ENCODE peak calls at places on chromosomes 1 and 21, in four cellular contexts. Y, S, V and N are unnamed samples.

GRCh38 chr1:222950892-222951291 is 136.1 kb downstream of the DISP1 start:
- DNase-seq in S (peak; percentile 17), V (no peak), Y (no peak), N (peak; percentile 25)

GRCh38 chr1:151542710-151543129 is 2.6 kb downstream of the TUFT1 start:
- DNase-seq in Y (no peak), S (no peak), V (peak; percentile 93), N (peak; percentile 88)

GRCh38 chr1:44408181-44409018 is 3.3 kb downstream of the RNF220 start:
- DNase-seq in S (no peak), V (no peak), Y (no peak), N (no peak)

GRCh38 chr1:221206076-221206475 is 326.8 kb downstream of the HLX start:
- DNase-seq in Y (no peak), S (no peak), V (no peak), N (no peak)

GRCh38 chr1:96464991-96465875 is 256.4 kb upstream of the PTBP2 start:
- DNase-seq in Y (no peak), V (peak; percentile 33), S (no peak), N (no peak)

GRCh38 chr1:50417946-50418599 is 5.2 kb downstream of the DMRTA2 start:
- DNase-seq in Y (no peak), V (no peak), S (no peak), N (no peak)

GRCh38 chr1:234144866-234145265 is 228.4 kb upstream of the COA6 start:
- DNase-seq in S (no peak), V (no peak), Y (no peak), N (no peak)

GRCh38 chr1:212010004-212010403 is 25.4 kb downstream of the INTS7 start:
- DNase-seq in V (no peak), S (no peak), Y (no peak), N (no peak)

GRCh38 chr1:33683913-33684312 is 180.0 kb upstream of the HMGB4 start:
- DNase-seq in Y (peak; percentile 52), V (no peak), S (no peak), N (no peak)

GRCh38 chr21:26572026-26572425 is 1.1 kb downstream of the CYYR1 start:
- DNase-seq in V (no peak), S (peak; percentile 67), Y (no peak), N (no peak)

GRCh38 chr1:70706381-70707173 is 295.5 kb downstream of the CTH start:
- DNase-seq in V (no peak), S (no peak), Y (no peak), N (no peak)

GRCh38 chr1:9573723-9574122 is 15.0 kb upstream of the TMEM201 start:
- DNase-seq in S (no peak), Y (no peak), V (no peak), N (no peak)

GRCh38 chr21:36994501-36995189 is 11.9 kb upstream of the RIPPLY3 start:
- DNase-seq in V (no peak), Y (no peak), S (no peak), N (no peak)

GRCh38 chr1:20558180-20558579 is 5.8 kb downstream of the FAM43B start:
- DNase-seq in Y (no peak), V (no peak), S (no peak), N (no peak)

GRCh38 chr21:45293214-45293725 is 5.6 kb upstream of the POFUT2 start:
- DNase-seq in Y (no peak), S (no peak), V (no peak), N (no peak)

GRCh38 chr1:226987179-226987536 is 47.1 kb downstream of the COQ8A start:
- DNase-seq in V (no peak), S (no peak), Y (no peak), N (no peak)

GRCh38 chr1:12757836-12758235 is 11.8 kb downstream of the CFAP107 start:
- DNase-seq in S (no peak), V (no peak), Y (no peak), N (no peak)

GRCh38 chr1:233281711-233282581 is 13.6 kb downstream of the PCNX2 start:
- DNase-seq in V (no peak), S (no peak), Y (peak; percentile 85), N (no peak)

GRCh38 chr1:221991221-221991620 is 249.3 kb upstream of the DUSP10 start:
- DNase-seq in Y (no peak), V (no peak), S (no peak), N (peak; percentile 69)

GRCh38 chr1:79364896-79365295 is 358.4 kb upstream of the ADGRL4 start:
- DNase-seq in V (no peak), Y (no peak), S (no peak), N (no peak)

GRCh38 chr1:237124856-237125462 is 83.0 kb downstream of the RYR2 start:
- DNase-seq in S (no peak), Y (no peak), V (no peak), N (no peak)

GRCh38 chr1:208103821-208104513 is 140.2 kb downstream of the PLXNA2 start:
- DNase-seq in Y (no peak), V (no peak), S (no peak), N (no peak)

GRCh38 chr21:28516996-28517592 is 475.6 kb downstream of the LTN1 start:
- DNase-seq in Y (no peak), S (peak; percentile 32), V (no peak), N (no peak)

GRCh38 chr21:34031835-34032370 is 41.5 kb upstream of the MRPS6 start:
- DNase-seq in Y (no peak), S (no peak), V (no peak), N (no peak)

GRCh38 chr21:35204850-35205564 is 155.9 kb upstream of the RUNX1 start:
- DNase-seq in Y (no peak), S (peak; percentile 96), V (no peak), N (no peak)

GRCh38 chr1:45622267-45622890 is 1.5 kb downstream of the CCDC17 start:
- DNase-seq in Y (no peak), V (no peak), S (no peak), N (no peak)

GRCh38 chr1:16242556-16243407 is 5.8 kb upstream of the CPLANE2 start:
- DNase-seq in Y (no peak), S (no peak), V (no peak), N (no peak)